ENCODE peak calls at places on chromosomes 2 and 18, in seven cellular contexts. One of them, this sample, is unnamed.

GRCh38 chr2:226956659-226957058 is 120.8 kb downstream of the RHBDD1 start:
- DNase-seq in K562: no peak
- DNase-seq in HepG2: peak; percentile 60
- DNase-seq in GM12878: no peak
- DNase-seq in SK-N-SH: no peak
- DNase-seq in H1: no peak
- DNase-seq in HCT116: no peak
- DNase-seq in this sample: no peak

GRCh38 chr2:161150704-161151103 is 9.5 kb upstream of the TANK start:
- DNase-seq in H1: no peak
- DNase-seq in HCT116: no peak
- DNase-seq in GM12878: no peak
- DNase-seq in HepG2: no peak
- DNase-seq in SK-N-SH: no peak
- DNase-seq in K562: no peak
- DNase-seq in this sample: no peak

GRCh38 chr2:181658444-181658843 is 1.5 kb upstream of the CERKL start:
- DNase-seq in SK-N-SH: no peak
- DNase-seq in HepG2: no peak
- DNase-seq in K562: no peak
- DNase-seq in HCT116: no peak
- DNase-seq in H1: no peak
- DNase-seq in GM12878: no peak
- DNase-seq in this sample: no peak

GRCh38 chr18:415627-416612 is 84.6 kb downstream of the COLEC12 start:
- DNase-seq in HCT116: no peak
- DNase-seq in K562: no peak
- DNase-seq in H1: no peak
- DNase-seq in SK-N-SH: no peak
- DNase-seq in HepG2: no peak
- DNase-seq in GM12878: no peak
- DNase-seq in this sample: no peak

GRCh38 chr2:238974061-238974460 is 126.2 kb downstream of the TWIST2 start:
- DNase-seq in HCT116: no peak
- DNase-seq in GM12878: no peak
- DNase-seq in SK-N-SH: no peak
- DNase-seq in HepG2: no peak
- DNase-seq in K562: no peak
- DNase-seq in H1: no peak
- DNase-seq in this sample: no peak

GRCh38 chr2:240131941-240132650 is 4.0 kb downstream of the COPS9 start:
- DNase-seq in GM12878: no peak
- DNase-seq in K562: no peak
- DNase-seq in SK-N-SH: no peak
- DNase-seq in H1: no peak
- DNase-seq in HCT116: no peak
- DNase-seq in HepG2: no peak
- DNase-seq in this sample: no peak

GRCh38 chr18:63249781-63250180 is 69.8 kb downstream of the BCL2 start:
- DNase-seq in H1: no peak
- DNase-seq in HCT116: no peak
- DNase-seq in HepG2: no peak
- DNase-seq in K562: no peak
- DNase-seq in GM12878: no peak
- DNase-seq in SK-N-SH: no peak
- DNase-seq in this sample: no peak

GRCh38 chr2:148674063-148675020 is 29.8 kb downstream of the EPC2 start:
- DNase-seq in HepG2: peak; percentile 50
- DNase-seq in K562: peak; percentile 68
- DNase-seq in SK-N-SH: peak; percentile 27
- DNase-seq in HCT116: peak; percentile 28
- DNase-seq in GM12878: no peak
- DNase-seq in H1: peak; percentile 67
- DNase-seq in this sample: peak; percentile 35

GRCh38 chr2:234269769-234270204 is 219.3 kb downstream of the SPP2 start:
- DNase-seq in HepG2: no peak
- DNase-seq in K562: no peak
- DNase-seq in GM12878: no peak
- DNase-seq in H1: no peak
- DNase-seq in SK-N-SH: no peak
- DNase-seq in HCT116: no peak
- DNase-seq in this sample: no peak

GRCh38 chr2:3801506-3801905 is 98.1 kb downstream of the DCDC2C start:
- DNase-seq in HCT116: no peak
- DNase-seq in SK-N-SH: no peak
- DNase-seq in HepG2: no peak
- DNase-seq in GM12878: no peak
- DNase-seq in H1: no peak
- DNase-seq in K562: no peak
- DNase-seq in this sample: no peak

GRCh38 chr2:1422131-1422530 is 8.9 kb downstream of the TPO start:
- DNase-seq in HCT116: no peak
- DNase-seq in HepG2: no peak
- DNase-seq in GM12878: no peak
- DNase-seq in SK-N-SH: no peak
- DNase-seq in K562: no peak
- DNase-seq in H1: no peak
- DNase-seq in this sample: no peak

GRCh38 chr2:48080534-48081316 is 174.4 kb upstream of the FBXO11 start:
- DNase-seq in H1: no peak
- DNase-seq in HepG2: no peak
- DNase-seq in K562: no peak
- DNase-seq in GM12878: no peak
- DNase-seq in HCT116: no peak
- DNase-seq in SK-N-SH: no peak
- DNase-seq in this sample: no peak

GRCh38 chr2:19538411-19538963 is 180.1 kb upstream of the OSR1 start:
- DNase-seq in HCT116: peak; percentile 88
- DNase-seq in HepG2: peak; percentile 71
- DNase-seq in SK-N-SH: no peak
- DNase-seq in GM12878: no peak
- DNase-seq in H1: no peak
- DNase-seq in K562: no peak
- DNase-seq in this sample: no peak

GRCh38 chr2:112674229-112674628 is 28.5 kb downstream of the SLC20A1 start:
- DNase-seq in GM12878: no peak
- DNase-seq in SK-N-SH: no peak
- DNase-seq in HepG2: no peak
- DNase-seq in H1: no peak
- DNase-seq in HCT116: no peak
- DNase-seq in K562: peak; percentile 58
- DNase-seq in this sample: no peak

GRCh38 chr2:237181844-237182243 is 96.2 kb downstream of the COPS8 start:
- DNase-seq in GM12878: no peak
- DNase-seq in K562: no peak
- DNase-seq in HepG2: no peak
- DNase-seq in HCT116: peak; percentile 26
- DNase-seq in H1: no peak
- DNase-seq in SK-N-SH: no peak
- DNase-seq in this sample: no peak

GRCh38 chr18:70468861-70469570 is 180.2 kb downstream of the SOCS6 start:
- DNase-seq in HCT116: no peak
- DNase-seq in GM12878: no peak
- DNase-seq in H1: no peak
- DNase-seq in HepG2: no peak
- DNase-seq in SK-N-SH: no peak
- DNase-seq in K562: no peak
- DNase-seq in this sample: no peak

GRCh38 chr2:216281316-216281715 is 91.0 kb downstream of the MARCHF4 start:
- DNase-seq in H1: no peak
- DNase-seq in GM12878: no peak
- DNase-seq in K562: no peak
- DNase-seq in HepG2: no peak
- DNase-seq in HCT116: no peak
- DNase-seq in SK-N-SH: no peak
- DNase-seq in this sample: no peak

GRCh38 chr2:142536501-142536900 is 341.0 kb upstream of the KYNU start:
- DNase-seq in HCT116: no peak
- DNase-seq in K562: no peak
- DNase-seq in GM12878: no peak
- DNase-seq in HepG2: no peak
- DNase-seq in SK-N-SH: no peak
- DNase-seq in H1: no peak
- DNase-seq in this sample: no peak

DNA sequence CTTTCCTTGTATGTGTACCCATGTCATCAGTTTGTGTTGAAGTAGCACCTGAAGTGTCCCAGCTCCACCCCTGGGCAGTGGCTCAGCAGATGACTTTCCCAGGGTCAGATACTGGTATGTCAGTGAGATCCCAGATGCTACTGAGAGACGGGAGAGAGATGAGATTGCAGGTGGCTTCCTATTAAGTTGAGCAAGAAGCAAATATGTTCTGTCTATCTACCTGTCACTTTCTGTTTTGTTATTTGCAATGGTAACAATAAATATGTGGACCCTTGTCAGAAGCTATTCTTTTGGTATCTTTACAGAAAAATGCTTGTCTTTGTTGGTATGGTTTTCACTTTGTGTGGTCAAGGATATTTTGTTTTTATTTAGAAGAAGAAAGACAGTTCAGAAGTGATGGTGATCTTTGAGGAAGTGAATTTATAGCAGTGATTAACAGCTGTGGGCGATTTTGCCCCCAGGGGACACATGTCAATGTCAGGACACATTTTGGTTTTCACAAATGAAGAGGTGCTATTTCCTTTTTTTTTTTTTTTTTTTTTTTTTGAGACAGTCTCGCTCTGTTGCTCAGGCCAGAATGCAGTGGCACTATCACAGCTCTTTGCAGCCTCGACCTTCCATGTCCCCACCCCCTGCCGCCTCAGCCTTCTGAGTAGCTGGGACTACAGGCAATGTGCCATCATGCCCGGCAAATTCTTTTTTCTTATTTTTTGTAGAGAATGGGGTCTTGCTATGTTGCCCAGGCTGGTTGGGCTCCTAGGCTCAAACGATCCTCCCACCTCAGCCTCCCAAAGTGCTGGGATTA is 21.4 kb downstream of the MGAT5 start:
- DNase-seq in HCT116: no peak
- DNase-seq in GM12878: peak; percentile 95
- DNase-seq in K562: no peak
- DNase-seq in SK-N-SH: no peak
- DNase-seq in HepG2: no peak
- DNase-seq in H1: no peak
- DNase-seq in this sample: no peak
- H3K4me3 ChIP-seq in HCT116: no peak overlapping the region
- H3K4me3 ChIP-seq in GM12878: peak overlapping the region; percentile 31
- H3K4me3 ChIP-seq in K562: no peak overlapping the region
- H3K4me3 ChIP-seq in SK-N-SH: no peak overlapping the region
- H3K4me3 ChIP-seq in HepG2: no peak overlapping the region
- H3K4me3 ChIP-seq in H1: no peak overlapping the region
- H3K4me3 ChIP-seq in this sample: no peak overlapping the region

GRCh38 chr2:173990970-173991819 is 26.0 kb upstream of the SP3 start:
- DNase-seq in H1: no peak
- DNase-seq in HCT116: no peak
- DNase-seq in HepG2: no peak
- DNase-seq in K562: no peak
- DNase-seq in GM12878: peak; percentile 87
- DNase-seq in SK-N-SH: peak; percentile 43
- DNase-seq in this sample: no peak
- TF ChIP-seq YY1 in H1: no peak
- TF ChIP-seq YY1 in HCT116: no peak
- TF ChIP-seq YY1 in HepG2: no peak
- TF ChIP-seq YY1 in K562: no peak
- TF ChIP-seq YY1 in GM12878: peak; percentile 36
- TF ChIP-seq YY1 in SK-N-SH: no peak
- TF ChIP-seq YY1 in this sample: no peak

GRCh38 chr2:164700390-164700789 is 79.1 kb upstream of the GRB14 start:
- DNase-seq in SK-N-SH: no peak
- DNase-seq in HepG2: no peak
- DNase-seq in K562: no peak
- DNase-seq in GM12878: no peak
- DNase-seq in H1: no peak
- DNase-seq in HCT116: no peak
- DNase-seq in this sample: no peak

GRCh38 chr2:164701565-164701964 is 80.3 kb upstream of the GRB14 start:
- DNase-seq in H1: no peak
- DNase-seq in HCT116: no peak
- DNase-seq in K562: no peak
- DNase-seq in SK-N-SH: peak; percentile 30
- DNase-seq in GM12878: no peak
- DNase-seq in HepG2: no peak
- DNase-seq in this sample: no peak

GRCh38 chr2:164696634-164697033 is 75.4 kb upstream of the GRB14 start:
- DNase-seq in GM12878: no peak
- DNase-seq in HCT116: no peak
- DNase-seq in HepG2: no peak
- DNase-seq in K562: no peak
- DNase-seq in H1: no peak
- DNase-seq in SK-N-SH: peak; percentile 5
- DNase-seq in this sample: no peak

GRCh38 chr2:164694275-164694695 is 73.0 kb upstream of the GRB14 start:
- DNase-seq in GM12878: no peak
- DNase-seq in K562: no peak
- DNase-seq in H1: no peak
- DNase-seq in HepG2: peak; percentile 69
- DNase-seq in HCT116: no peak
- DNase-seq in SK-N-SH: no peak
- DNase-seq in this sample: no peak

GRCh38 chr2:164697688-164698290 is 76.5 kb upstream of the GRB14 start:
- DNase-seq in H1: no peak
- DNase-seq in HepG2: peak; percentile 61
- DNase-seq in K562: no peak
- DNase-seq in SK-N-SH: peak; percentile 6
- DNase-seq in HCT116: peak; percentile 6
- DNase-seq in GM12878: no peak
- DNase-seq in this sample: no peak
- H3K4me3 ChIP-seq in H1: no peak overlapping the region
- H3K4me3 ChIP-seq in HepG2: no peak overlapping the region
- H3K4me3 ChIP-seq in K562: no peak overlapping the region
- H3K4me3 ChIP-seq in SK-N-SH: no peak overlapping the region
- H3K4me3 ChIP-seq in HCT116: no peak overlapping the region
- H3K4me3 ChIP-seq in GM12878: no peak overlapping the region
- H3K4me3 ChIP-seq in this sample: no peak overlapping the region

DNA sequence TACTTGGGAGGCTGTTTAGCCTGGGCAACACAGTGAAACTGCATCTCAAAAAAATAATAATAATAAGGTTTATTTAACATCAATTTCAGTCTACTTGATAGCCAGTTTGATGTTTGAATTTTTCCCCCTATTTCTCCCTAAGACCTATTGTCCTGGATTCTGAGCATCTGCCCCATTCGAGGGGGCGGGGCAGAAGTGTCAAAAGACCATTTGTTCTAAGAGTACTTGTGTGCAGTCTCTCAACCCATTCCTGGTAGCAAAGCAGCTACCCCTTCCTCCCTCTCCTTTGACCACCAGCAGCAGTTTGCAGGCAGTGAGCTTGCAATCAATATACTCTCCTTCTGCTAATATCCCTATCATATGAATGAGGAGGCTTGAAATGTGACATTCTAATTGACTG is 71.9 kb downstream of the VWC2L start:
- DNase-seq in SK-N-SH: no peak
- DNase-seq in K562: no peak
- DNase-seq in H1: no peak
- DNase-seq in HCT116: no peak
- DNase-seq in GM12878: no peak
- DNase-seq in HepG2: no peak
- DNase-seq in this sample: no peak
- TF ChIP-seq YY1 in SK-N-SH: no peak
- TF ChIP-seq YY1 in K562: no peak
- TF ChIP-seq YY1 in H1: no peak
- TF ChIP-seq YY1 in HCT116: no peak
- TF ChIP-seq YY1 in GM12878: no peak
- TF ChIP-seq YY1 in HepG2: no peak
- TF ChIP-seq YY1 in this sample: no peak